ENCODE peak calls at places on chromosomes 3 and 15, in four cellular contexts. W is T follicular helper cell, X is skeletal muscle cell, Q is COR-L47. O is an unnamed sample.

GRCh38 chr15:55017636-55018035 is 179.1 kb downstream of the RSL24D1 start:
- DNase-seq in W (no peak), Q (no peak), X (no peak), O (no peak)

GRCh38 chr15:36977620-36978610 is 122.4 kb downstream of the MEIS2 start:
- DNase-seq in W (no peak), Q (no peak), X (no peak), O (no peak)

GRCh38 chr3:129014793-129015345 is 13.8 kb downstream of the EFCC1 start:
- DNase-seq in Q (no peak), W (no peak), X (no peak), O (no peak)

GRCh38 chr3:150237490-150237889 is 170.6 kb upstream of the TSC22D2 start:
- DNase-seq in Q (no peak), W (no peak), X (no peak), O (peak)

GRCh38 chr3:69324362-69325025 is 61.4 kb downstream of the FRMD4B start:
- DNase-seq in X (no peak), W (no peak), Q (no peak), O (no peak)

GRCh38 chr15:40430271-40430805 is 10.4 kb upstream of the BAHD1 start:
- DNase-seq in Q (no peak), X (no peak), W (no peak), O (peak)

GRCh38 chr15:68256675-68257450 is 20.7 kb upstream of the FEM1B start:
- DNase-seq in W (peak), X (peak), Q (peak), O (peak)

GRCh38 chr3:150710097-150710496 is 6.4 kb upstream of the ERICH6 start:
- DNase-seq in Q (no peak), W (no peak), X (no peak), O (no peak)

GRCh38 chr15:74856537-74856936 is 13.6 kb upstream of the ULK3 start:
- DNase-seq in W (no peak), X (no peak), Q (no peak), O (no peak)

GRCh38 chr3:65485826-65486592 is 552.7 kb downstream of the MAGI1 start:
- DNase-seq in Q (no peak), X (no peak), W (no peak), O (no peak)